ENCODE peak calls at places on chromosomes 1 and 21, in six cellular contexts. O, L, J, F, K and I are unnamed samples.

GRCh38 chr1:145990249-145991097 is 5.9 kb downstream of the TXNIP start:
- DNase-seq in F (peak; percentile 58), O (no peak), J (peak; percentile 31), L (no peak), K (no peak), I (no peak)

GRCh38 chr1:212683357-212683722 is 16.3 kb downstream of the BATF3 start:
- DNase-seq in J (no peak), K (no peak), F (no peak), O (peak; percentile 81), L (no peak), I (no peak)

GRCh38 chr1:172647110-172647564 is 11.8 kb upstream of the FASLG start:
- DNase-seq in L (no peak), O (no peak), K (no peak), J (peak; percentile 27), F (no peak), I (no peak)

GRCh38 chr1:202438393-202439174 is 90.1 kb downstream of the PPP1R12B start:
- DNase-seq in J (no peak), K (no peak), O (no peak), F (no peak), L (no peak), I (no peak)

GRCh38 chr1:87249803-87250202 is 78.9 kb upstream of the LMO4 start:
- DNase-seq in K (no peak), F (no peak), O (no peak), J (no peak), L (no peak), I (no peak)

GRCh38 chr1:41742219-41742618 is 176.5 kb downstream of the HIVEP3 start:
- DNase-seq in K (no peak), J (no peak), F (no peak), O (no peak), L (no peak), I (no peak)

GRCh38 chr1:47694011-47694890 is 256.4 kb downstream of the FOXD2 start:
- DNase-seq in K (peak; percentile 45), O (no peak), F (no peak), L (no peak), J (no peak), I (no peak)

GRCh38 chr1:117366982-117367768 is at the start of gene MAN1A2:
- DNase-seq in L (peak; percentile 87), J (peak; percentile 75), F (peak; percentile 65), K (peak; percentile 85), O (peak; percentile 53), I (peak; percentile 54)

GRCh38 chr1:29202584-29203340 is 21.1 kb upstream of the SRSF4 start:
- DNase-seq in F (peak; percentile 89), O (peak; percentile 47), L (peak; percentile 96), J (peak; percentile 99), K (peak; percentile 90), I (peak; percentile 94)

DNA sequence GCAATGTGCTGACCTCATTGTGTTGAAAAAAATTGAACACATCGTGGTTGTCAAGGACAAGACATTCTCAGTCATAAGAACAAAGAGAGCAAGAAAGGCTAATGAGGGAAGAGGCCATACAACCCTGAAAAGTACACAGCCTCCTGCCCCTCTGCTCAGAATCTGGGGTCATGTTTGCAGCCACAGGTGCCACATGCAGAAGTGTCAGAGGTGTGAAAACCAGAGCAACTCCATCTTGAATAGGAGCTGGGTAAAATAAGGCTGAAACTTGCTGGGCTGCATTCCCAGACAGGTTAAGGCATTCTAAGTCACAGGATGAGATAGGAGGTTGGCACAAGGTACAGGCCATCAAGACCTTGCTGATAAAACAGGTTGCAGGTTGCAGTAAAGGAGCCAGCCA is 200.8 kb upstream of the CAMK1G start:
- DNase-seq in O (no peak), L (no peak), F (no peak), J (no peak), K (no peak), I (no peak)
- H2AFZ ChIP-seq in O (no peak overlapping the region), L (no peak overlapping the region), F (no peak overlapping the region), J (no peak overlapping the region), K (no peak overlapping the region), I (no peak overlapping the region)

GRCh38 chr21:41686664-41687063 is 80.2 kb downstream of the RIPK4 start:
- DNase-seq in J (no peak), O (no peak), L (no peak), K (no peak), F (peak; percentile 72), I (no peak)
- H3K4me1 ChIP-seq in J (peaks cover 7% of the 10 kb centered on the region), O (no peaks in the 10 kb centered on the region), L (no peaks in the 10 kb centered on the region), K (no peaks in the 10 kb centered on the region), F (peaks cover 63% of the 10 kb centered on the region), I (peaks cover 22% of the 10 kb centered on the region)

GRCh38 chr1:68963353-68963752 is 466.5 kb upstream of the DEPDC1 start:
- DNase-seq in L (no peak), J (no peak), F (no peak), K (no peak), O (no peak), I (no peak)
- TF ChIP-seq REST in L (no peak), J (no peak), F (no peak), K (no peak), O (no peak), I (no peak)

GRCh38 chr1:22286491-22286890 is 143.6 kb upstream of the WNT4 start:
- DNase-seq in F (no peak), K (peak; percentile 30), O (no peak), L (peak; percentile 48), J (peak; percentile 47), I (no peak)
- H2AFZ ChIP-seq in F (no peak overlapping the region), K (no peak overlapping the region), O (no peak overlapping the region), L (peak overlapping the region; percentile 92), J (peak overlapping the region; percentile 23), I (no peak overlapping the region)

GRCh38 chr1:110111081-110111480 is 1.2 kb upstream of the UBL4B start:
- DNase-seq in F (no peak), L (no peak), J (peak; percentile 26), O (no peak), K (peak; percentile 62), I (no peak)
- H3K4me1 ChIP-seq in F (no peaks in the 10 kb centered on the region), L (no peaks in the 10 kb centered on the region), J (no peaks in the 10 kb centered on the region), O (no peaks in the 10 kb centered on the region), K (peaks cover 63% of the 10 kb centered on the region), I (peaks cover 1% of the 10 kb centered on the region)

GRCh38 chr1:222182641-222183040 is 365.3 kb downstream of the HHIPL2 start:
- DNase-seq in O (no peak), J (no peak), F (no peak), L (no peak), K (no peak), I (no peak)
- TF ChIP-seq REST in O (no peak), J (no peak), F (no peak), L (no peak), K (no peak), I (no peak)

DNA sequence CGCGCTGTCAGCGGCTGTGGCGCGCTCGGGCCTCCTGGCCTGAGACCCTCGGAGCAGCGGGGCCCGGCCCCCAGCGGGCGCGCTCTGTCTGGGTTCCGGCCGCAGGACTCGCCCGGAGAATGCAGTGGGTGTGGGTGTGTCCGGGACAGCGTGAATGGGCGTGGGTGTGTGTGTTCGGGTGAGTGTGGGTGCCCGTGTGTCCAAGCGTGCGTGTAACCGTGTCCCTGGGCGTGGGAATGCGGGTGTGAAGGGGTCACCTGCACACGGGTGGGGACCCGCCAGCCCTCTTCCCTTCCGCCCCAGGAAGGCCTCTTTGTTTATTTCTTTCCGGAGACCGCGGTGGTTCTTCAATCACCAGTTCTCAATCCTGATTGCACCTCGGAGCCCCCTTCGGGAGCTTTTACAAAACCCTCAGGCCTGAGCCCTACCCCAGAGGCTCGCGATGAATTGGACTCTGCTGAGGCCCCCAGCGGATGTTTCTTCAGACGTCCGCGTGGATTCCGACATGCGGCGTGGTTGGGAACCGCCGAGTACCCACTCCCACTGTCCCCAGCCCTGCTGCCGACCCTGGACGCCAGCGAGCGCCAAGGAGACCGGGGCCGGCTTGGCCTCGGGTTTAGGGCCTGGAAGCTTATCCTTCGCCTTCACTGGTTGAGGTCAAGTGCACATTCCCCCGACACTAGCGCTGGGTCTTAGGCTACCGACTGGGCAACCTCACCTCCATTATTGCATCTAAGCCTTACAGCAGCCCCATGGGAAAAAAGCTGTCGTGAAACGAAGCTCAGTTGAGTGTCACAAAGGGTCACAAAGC is 19.3 kb downstream of the SERTAD4 start:
- DNase-seq in K (no peak), L (no peak), J (peak; percentile 64), O (no peak), F (no peak), I (no peak)
- H2AFZ ChIP-seq in K (peak overlapping the region; percentile 64), L (no peak overlapping the region), J (peak overlapping the region; percentile 85), O (no peak overlapping the region), F (no peak overlapping the region), I (no peak overlapping the region)

DNA sequence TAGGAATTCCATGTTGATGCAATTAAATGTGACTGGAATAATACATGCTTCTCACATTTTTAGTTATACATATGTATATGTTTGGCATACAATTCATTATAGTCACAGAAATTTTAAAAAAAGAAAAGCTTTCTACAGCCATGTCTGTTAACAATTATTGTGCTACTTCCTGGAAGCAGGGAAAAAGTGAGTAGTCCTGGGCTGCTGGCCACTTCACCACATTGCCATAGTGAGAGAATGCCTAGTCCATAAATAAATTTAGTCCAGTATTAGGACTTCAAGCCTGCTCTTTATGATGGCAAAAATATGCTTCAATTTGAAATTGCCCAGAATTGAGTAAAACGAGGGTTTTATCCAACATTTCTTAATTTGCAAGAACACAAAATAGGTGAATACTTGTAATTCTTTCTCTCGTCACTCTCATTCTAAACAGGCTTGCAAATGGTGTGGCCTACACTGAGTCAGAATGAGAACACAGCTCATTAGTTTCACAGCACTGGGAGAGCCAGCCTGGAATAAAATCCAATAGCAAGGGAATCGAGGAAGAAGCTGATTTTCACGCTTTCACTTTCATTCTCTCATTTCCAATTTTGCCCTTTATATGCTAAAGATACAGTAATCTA is 537.6 kb downstream of the LTN1 start:
- DNase-seq in J (no peak), F (no peak), O (no peak), L (no peak), K (no peak), I (no peak)
- H3K4me1 ChIP-seq in J (no peaks in the 10 kb centered on the region), F (no peaks in the 10 kb centered on the region), O (no peaks in the 10 kb centered on the region), L (no peaks in the 10 kb centered on the region), K (peaks cover 2% of the 10 kb centered on the region), I (no peaks in the 10 kb centered on the region)

GRCh38 chr1:174877208-174877673 is 122.5 kb upstream of the CACYBP start:
- DNase-seq in L (peak; percentile 62), K (no peak), J (no peak), F (no peak), O (no peak), I (no peak)

GRCh38 chr1:174872615-174873058 is 127.1 kb upstream of the CACYBP start:
- DNase-seq in J (peak; percentile 18), K (no peak), F (no peak), L (peak; percentile 78), O (no peak), I (no peak)

GRCh38 chr1:174871886-174872285 is 127.9 kb upstream of the CACYBP start:
- DNase-seq in J (peak; percentile 82), F (no peak), K (no peak), L (no peak), O (no peak), I (no peak)

GRCh38 chr1:174875306-174875705 is 124.4 kb upstream of the CACYBP start:
- DNase-seq in J (peak; percentile 64), L (peak; percentile 28), O (no peak), F (peak; percentile 49), K (no peak), I (no peak)

DNA sequence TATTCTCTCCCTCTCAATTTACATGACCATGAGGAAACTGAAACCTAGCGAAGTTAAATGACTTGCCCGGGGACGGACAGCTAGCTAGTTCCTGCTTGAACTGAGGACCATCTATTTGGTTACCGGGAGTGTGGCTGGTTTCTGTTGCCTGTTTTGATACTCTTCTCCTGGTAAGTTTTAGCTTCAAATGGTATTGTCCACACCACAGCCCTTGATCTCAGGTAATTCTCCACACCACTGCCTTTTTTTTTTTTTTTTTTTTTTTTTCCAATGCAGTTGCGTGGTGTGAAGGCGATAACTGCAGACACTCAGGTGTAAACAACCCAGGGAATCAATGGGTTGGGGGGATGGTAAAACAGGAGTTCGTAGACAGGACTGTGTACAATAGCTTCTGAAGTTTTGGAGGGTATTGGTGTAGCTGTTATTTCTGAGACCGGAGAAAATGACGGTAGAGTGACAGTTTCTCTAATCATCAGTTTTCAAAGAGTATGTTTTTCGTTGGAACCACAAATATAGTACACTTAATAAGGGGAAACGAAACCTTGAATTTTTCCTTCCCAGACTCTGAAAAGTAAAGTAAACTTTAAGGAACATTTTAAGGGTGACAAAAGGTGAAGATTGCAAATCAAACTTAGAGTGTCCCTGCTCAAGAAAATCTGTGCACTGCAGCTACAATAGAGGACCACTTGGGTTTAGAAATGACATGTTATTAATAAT is 125.3 kb upstream of the CACYBP start:
- DNase-seq in F (no peak), K (no peak), L (no peak), J (peak; percentile 90), O (peak; percentile 40), I (no peak)
- TF ChIP-seq REST in F (no peak), K (no peak), L (no peak), J (no peak), O (no peak), I (no peak)